ENCODE peak calls at places on chromosome 20, in ten cellular contexts. Z is germinal center; T is NB4; Q is mesothelial cell of epicardium; P is H54; K is activated CD4-positive, alpha-beta T cell treated with anti-CD3 and anti-CD28 coated beads, Interleukin-2, amount 50 U/mL, for 1 hour; E is NCI-H748 treated with DMSO at 0.1 percent for 48 hours; W is fibroblast of pulmonary artery; R is tibial nerve; G is stimulated activated CD4-positive, alpha-beta T cell treated with anti-CD3 and anti-CD28 coated beads, Interleukin-15, amount 100 ng/mL, for 1 hour. Y is an unnamed sample.
A peak's percentile ranks its signal among the peaks of the same experiment; 100 is the strongest.

GRCh38 chr20:32581839-32582658 is 3.1 kb downstream of the NOL4L start:
- DNase-seq in Z (no peak), T (peak; percentile 31), Q (no peak), P (no peak), K (no peak), E (no peak), W (no peak), R (no peak), G (no peak), Y (peak; percentile 57)

GRCh38 chr20:54122189-54122588 is 51.6 kb downstream of the CYP24A1 start:
- DNase-seq in Z (peak; percentile 15), T (no peak), Q (no peak), P (no peak), K (no peak), E (no peak), W (peak; percentile 50), R (no peak), G (no peak), Y (no peak)

GRCh38 chr20:39518649-39519048 is 556.5 kb downstream of the DHX35 start:
- DNase-seq in Z (no peak), T (no peak), Q (no peak), P (no peak), K (no peak), E (no peak), W (no peak), R (no peak), G (no peak), Y (no peak)

GRCh38 chr20:9223296-9223695 is 154.4 kb downstream of the PLCB4 start:
- DNase-seq in Z (no peak), T (no peak), Q (no peak), P (no peak), K (no peak), E (no peak), W (no peak), R (no peak), G (no peak), Y (no peak)

GRCh38 chr20:24631173-24631505 is 161.7 kb downstream of the SYNDIG1 start:
- DNase-seq in Z (no peak), T (no peak), Q (no peak), P (no peak), K (no peak), E (no peak), W (no peak), R (no peak), G (no peak), Y (no peak)

GRCh38 chr20:9279905-9280304 is 211.0 kb downstream of the PLCB4 start:
- DNase-seq in Z (no peak), T (no peak), Q (no peak), P (no peak), K (no peak), E (no peak), W (no peak), R (no peak), G (no peak), Y (peak; percentile 47)

GRCh38 chr20:13397300-13397724 is 176.2 kb downstream of the ISM1 start:
- DNase-seq in Z (no peak), T (no peak), Q (no peak), P (no peak), K (no peak), E (no peak), W (peak; percentile 12), R (no peak), G (no peak), Y (no peak)

GRCh38 chr20:32282461-32282860 is 5.0 kb downstream of the KIF3B start:
- DNase-seq in Z (no peak), T (no peak), Q (no peak), P (no peak), K (no peak), E (no peak), W (no peak), R (no peak), G (no peak), Y (peak; percentile 93)

GRCh38 chr20:9572690-9573089 is 58.3 kb downstream of the LAMP5 start:
- DNase-seq in Z (no peak), T (no peak), Q (no peak), P (no peak), K (no peak), E (no peak), W (no peak), R (no peak), G (no peak), Y (no peak)

GRCh38 chr20:3652217-3652616 is 11.0 kb downstream of the GFRA4 start:
- DNase-seq in Z (no peak), T (no peak), Q (no peak), P (no peak), K (no peak), E (no peak), W (no peak), R (no peak), G (no peak), Y (no peak)

GRCh38 chr20:56422131-56422823 is 10.2 kb downstream of the CASS4 start:
- DNase-seq in Z (no peak), T (peak; percentile 85), Q (no peak), P (peak; percentile 66), K (no peak), E (no peak), W (peak; percentile 80), R (no peak), G (no peak), Y (no peak)

GRCh38 chr20:47206962-47207641 is 149.4 kb downstream of the ZMYND8 start:
- DNase-seq in Z (no peak), T (no peak), Q (no peak), P (no peak), K (no peak), E (no peak), W (no peak), R (no peak), G (no peak), Y (peak; percentile 22)

GRCh38 chr20:25222461-25223178 is 25.3 kb upstream of the PYGB start:
- DNase-seq in Z (no peak), T (peak; percentile 26), Q (no peak), P (no peak), K (no peak), E (no peak), W (no peak), R (no peak), G (no peak), Y (no peak)

GRCh38 chr20:1895674-1896496 is 678 bp downstream of the SIRPA start:
- DNase-seq in Z (peak; percentile 26), T (peak; percentile 82), Q (no peak), P (no peak), K (no peak), E (no peak), W (no peak), R (no peak), G (no peak), Y (peak; percentile 75)

GRCh38 chr20:50438986-50439407 is 71.2 kb upstream of the PTPN1 start:
- DNase-seq in Z (no peak), T (no peak), Q (no peak), P (peak; percentile 57), K (no peak), E (no peak), W (no peak), R (no peak), G (no peak), Y (no peak)

GRCh38 chr20:1811621-1812498 is 83.3 kb upstream of the SIRPA start:
- DNase-seq in Z (no peak), T (no peak), Q (no peak), P (no peak), K (no peak), E (no peak), W (no peak), R (no peak), G (no peak), Y (no peak)

GRCh38 chr20:44644384-44645131 is 6.9 kb downstream of the ADA start:
- DNase-seq in Z (no peak), T (peak; percentile 38), Q (no peak), P (no peak), K (peak; percentile 47), E (no peak), W (no peak), R (no peak), G (no peak), Y (no peak)

GRCh38 chr20:64142546-64142945 is 21.7 kb upstream of the MYT1 start:
- DNase-seq in Z (no peak), T (no peak), Q (no peak), P (no peak), K (no peak), E (peak; percentile 1), W (no peak), R (no peak), G (no peak), Y (peak; percentile 47)

GRCh38 chr20:63045401-63045800 is 38.6 kb upstream of the BHLHE23 start:
- DNase-seq in Z (no peak), T (no peak), Q (no peak), P (no peak), K (no peak), E (no peak), W (no peak), R (no peak), G (no peak), Y (no peak)

GRCh38 chr20:12061471-12061870 is 143.8 kb downstream of the BTBD3 start:
- DNase-seq in Z (no peak), T (no peak), Q (no peak), P (no peak), K (no peak), E (no peak), W (peak; percentile 45), R (no peak), G (no peak), Y (no peak)

GRCh38 chr20:11234181-11234969 is 560.6 kb upstream of the JAG1 start:
- DNase-seq in Z (no peak), T (no peak), Q (no peak), P (no peak), K (no peak), E (no peak), W (peak; percentile 37), R (no peak), G (no peak), Y (peak; percentile 27)

GRCh38 chr20:16615199-16615598 is 42.0 kb upstream of the KIF16B start:
- DNase-seq in Z (no peak), T (no peak), Q (no peak), P (no peak), K (no peak), E (no peak), W (peak; percentile 99), R (no peak), G (no peak), Y (peak; percentile 21)

GRCh38 chr20:13425401-13425800 is 204.3 kb downstream of the ISM1 start:
- DNase-seq in Z (no peak), T (no peak), Q (no peak), P (no peak), K (no peak), E (no peak), W (no peak), R (no peak), G (no peak), Y (no peak)

GRCh38 chr20:51906049-51906448 is 103.7 kb upstream of the SALL4 start:
- DNase-seq in Z (no peak), T (no peak), Q (no peak), P (no peak), K (no peak), E (no peak), W (no peak), R (no peak), G (no peak), Y (peak; percentile 69)

GRCh38 chr20:44187054-44187762 is at the start of gene JPH2:
- DNase-seq in Z (no peak), T (no peak), Q (no peak), P (peak; percentile 75), K (no peak), E (no peak), W (peak; percentile 62), R (no peak), G (no peak), Y (no peak)

GRCh38 chr20:37995856-37996625 is 37.2 kb downstream of the TTI1 start:
- DNase-seq in Z (no peak), T (no peak), Q (no peak), P (no peak), K (no peak), E (no peak), W (no peak), R (no peak), G (no peak), Y (no peak)

GRCh38 chr20:46423882-46424482 is 17.6 kb upstream of the ELMO2 start:
- DNase-seq in Z (no peak), T (no peak), Q (no peak), P (no peak), K (no peak), E (no peak), W (peak; percentile 44), R (no peak), G (no peak), Y (no peak)

GRCh38 chr20:31606928-31607639 is 2.0 kb downstream of the ID1 start:
- DNase-seq in Z (no peak), T (no peak), Q (no peak), P (peak; percentile 60), K (no peak), E (peak; percentile 54), W (peak; percentile 92), R (no peak), G (no peak), Y (peak; percentile 98)

Y was measured in NCI-H69.